ENCODE peak calls at places on chromosomes 2 and 18, in six cellular contexts. F is AG09309, R is NCI-H69, M is thyroid gland, S is NCI-H446 treated with DMSO at 0.1 percent for 48 hours, N is mucosa of gallbladder. L is an unnamed sample.

GRCh38 chr2:691825-692224 is 14.6 kb upstream of the TMEM18 start:
- DNase-seq in F (no peak), R (no peak), M (no peak), S (no peak), N (no peak), L (no peak)

GRCh38 chr2:17617508-17617907 is 77.0 kb downstream of the VSNL1 start:
- DNase-seq in F (no peak), R (no peak), M (no peak), S (no peak), N (no peak), L (no peak)

GRCh38 chr18:79258447-79258846 is 137.3 kb upstream of the NFATC1 start:
- DNase-seq in F (no peak), R (no peak), M (no peak), S (no peak), N (no peak), L (no peak)

GRCh38 chr2:151826737-151827157 is 1.5 kb downstream of the ARL5A start:
- DNase-seq in F (no peak), R (peak), M (no peak), S (no peak), N (no peak), L (no peak)

GRCh38 chr2:143081616-143082015 is 47.6 kb upstream of the ARHGAP15 start:
- DNase-seq in F (no peak), R (no peak), M (no peak), S (no peak), N (no peak), L (no peak)

GRCh38 chr2:15782009-15782751 is 158.2 kb upstream of the MYCN start:
- DNase-seq in F (no peak), R (no peak), M (peak), S (no peak), N (no peak), L (no peak)

GRCh38 chr2:19936203-19936602 is 34.4 kb upstream of the TTC32 start:
- DNase-seq in F (no peak), R (no peak), M (no peak), S (no peak), N (no peak), L (no peak)

GRCh38 chr2:114068438-114068837 is 178.5 kb downstream of the ACTR3 start:
- DNase-seq in F (no peak), R (no peak), M (no peak), S (no peak), N (no peak), L (no peak)

GRCh38 chr2:29834624-29835023 is 86.8 kb downstream of the ALK start:
- DNase-seq in F (no peak), R (peak), M (no peak), S (no peak), N (no peak), L (no peak)

GRCh38 chr2:86223098-86223681 is 23.9 kb downstream of the MRPL35 start:
- DNase-seq in F (no peak), R (no peak), M (no peak), S (no peak), N (peak), L (no peak)

GRCh38 chr2:113136828-113137775 is 9.7 kb downstream of the IL1RN start:
- DNase-seq in F (no peak), R (peak), M (peak), S (no peak), N (no peak), L (peak)

GRCh38 chr2:27799646-27800010 is 28.1 kb downstream of the MRPL33 start:
- DNase-seq in F (no peak), R (no peak), M (no peak), S (no peak), N (no peak), L (no peak)

GRCh38 chr2:222753251-222753824 is 81.9 kb downstream of the MOGAT1 start:
- DNase-seq in F (no peak), R (peak), M (no peak), S (no peak), N (no peak), L (no peak)

GRCh38 chr2:11658623-11659475 is 11.1 kb downstream of the NTSR2 start:
- DNase-seq in F (no peak), R (no peak), M (no peak), S (no peak), N (no peak), L (no peak)

GRCh38 chr2:31329081-31329605 is 85.4 kb downstream of the XDH start:
- DNase-seq in F (no peak), R (no peak), M (no peak), S (no peak), N (no peak), L (no peak)

GRCh38 chr2:19021721-19022120 is 336.7 kb downstream of the OSR1 start:
- DNase-seq in F (peak), R (no peak), M (no peak), S (no peak), N (no peak), L (peak)

GRCh38 chr18:61926532-61926931 is 33.7 kb upstream of the RNF152 start:
- DNase-seq in F (no peak), R (no peak), M (no peak), S (no peak), N (no peak), L (no peak)

GRCh38 chr18:61400714-61401113 is 67.5 kb downstream of the CDH20 start:
- DNase-seq in F (peak), R (no peak), M (no peak), S (no peak), N (no peak), L (peak)

GRCh38 chr2:36579297-36579664 is 18.7 kb downstream of the FEZ2 start:
- DNase-seq in F (no peak), R (no peak), M (no peak), S (no peak), N (no peak), L (no peak)

GRCh38 chr18:67007085-67007484 is 403.2 kb upstream of the CDH19 start:
- DNase-seq in F (no peak), R (no peak), M (no peak), S (no peak), N (no peak), L (no peak)

GRCh38 chr2:32805104-32806095 is 141.4 kb upstream of the LTBP1 start:
- DNase-seq in F (no peak), R (no peak), M (no peak), S (no peak), N (peak), L (no peak)

GRCh38 chr18:49766646-49767045 is 46.7 kb downstream of the ACAA2 start:
- DNase-seq in F (no peak), R (no peak), M (no peak), S (no peak), N (no peak), L (no peak)

GRCh38 chr2:23545811-23546210 is 160.8 kb downstream of the KLHL29 start:
- DNase-seq in F (no peak), R (peak), M (no peak), S (peak), N (no peak), L (no peak)

GRCh38 chr2:119178811-119179601 is 20.5 kb upstream of the C1QL2 start:
- DNase-seq in F (peak), R (no peak), M (no peak), S (no peak), N (peak), L (peak)

GRCh38 chr2:111165084-111165483 is 44.4 kb downstream of the BCL2L11 start:
- DNase-seq in F (no peak), R (no peak), M (peak), S (no peak), N (no peak), L (no peak)

GRCh38 chr2:84888401-84889276 is 7.8 kb upstream of the TRABD2A start:
- DNase-seq in F (no peak), R (no peak), M (peak), S (no peak), N (peak), L (no peak)

GRCh38 chr2:126671488-126671887 is 15.5 kb downstream of the GYPC start:
- DNase-seq in F (no peak), R (no peak), M (no peak), S (no peak), N (no peak), L (no peak)

GRCh38 chr2:20451761-20452499 is 5.1 kb downstream of the RHOB start:
- DNase-seq in F (no peak), R (no peak), M (no peak), S (no peak), N (no peak), L (no peak)

GRCh38 chr2:159399716-159400525 is 113.4 kb upstream of the WDSUB1 start:
- DNase-seq in F (peak), R (peak), M (no peak), S (no peak), N (no peak), L (peak)

L was measured in GM04503.